ENCODE peak calls at places on chromosomes 16 and 17, in nine cellular contexts. One of them, this sample, is unnamed.

GRCh38 chr16:64397945-64398508 is 723.8 kb downstream of the CDH11 start:
- DNase-seq in NCI-H510A: no peak
- DNase-seq in non-pigmented ciliary epithelial cell: no peak
- DNase-seq in mucosa of gallbladder: no peak
- DNase-seq in mesenchymal stem cell: no peak
- DNase-seq in smooth muscle cell of the brain vasculature: no peak
- DNase-seq in HepG2: no peak
- DNase-seq in NCI-H460: no peak
- DNase-seq in WERI-Rb-1: no peak
- DNase-seq in this sample: no peak

GRCh38 chr16:87822571-87822970 is 46.7 kb downstream of the SLC7A5 start:
- DNase-seq in NCI-H510A: no peak
- DNase-seq in non-pigmented ciliary epithelial cell: no peak
- DNase-seq in mucosa of gallbladder: no peak
- DNase-seq in mesenchymal stem cell: no peak
- DNase-seq in smooth muscle cell of the brain vasculature: no peak
- DNase-seq in HepG2: no peak
- DNase-seq in NCI-H460: no peak
- DNase-seq in WERI-Rb-1: peak
- DNase-seq in this sample: no peak

GRCh38 chr16:27432600-27432957 is 30.6 kb downstream of the IL21R start:
- DNase-seq in NCI-H510A: no peak
- DNase-seq in non-pigmented ciliary epithelial cell: peak
- DNase-seq in mucosa of gallbladder: peak
- DNase-seq in mesenchymal stem cell: peak
- DNase-seq in smooth muscle cell of the brain vasculature: no peak
- DNase-seq in HepG2: no peak
- DNase-seq in NCI-H460: no peak
- DNase-seq in WERI-Rb-1: no peak
- DNase-seq in this sample: no peak

GRCh38 chr17:70320642-70321345 is 151.5 kb downstream of the KCNJ2 start:
- DNase-seq in NCI-H510A: no peak
- DNase-seq in non-pigmented ciliary epithelial cell: no peak
- DNase-seq in mucosa of gallbladder: no peak
- DNase-seq in mesenchymal stem cell: peak
- DNase-seq in smooth muscle cell of the brain vasculature: no peak
- DNase-seq in HepG2: no peak
- DNase-seq in NCI-H460: no peak
- DNase-seq in WERI-Rb-1: no peak
- DNase-seq in this sample: no peak

GRCh38 chr16:23705517-23705902 is 7.5 kb downstream of the ERN2 start:
- DNase-seq in NCI-H510A: no peak
- DNase-seq in non-pigmented ciliary epithelial cell: no peak
- DNase-seq in mucosa of gallbladder: no peak
- DNase-seq in mesenchymal stem cell: no peak
- DNase-seq in smooth muscle cell of the brain vasculature: no peak
- DNase-seq in HepG2: no peak
- DNase-seq in NCI-H460: no peak
- DNase-seq in WERI-Rb-1: no peak
- DNase-seq in this sample: no peak

GRCh38 chr16:56732832-56733231 is 2.9 kb downstream of the NUP93 start:
- DNase-seq in NCI-H510A: no peak
- DNase-seq in non-pigmented ciliary epithelial cell: no peak
- DNase-seq in mucosa of gallbladder: no peak
- DNase-seq in mesenchymal stem cell: no peak
- DNase-seq in smooth muscle cell of the brain vasculature: no peak
- DNase-seq in HepG2: no peak
- DNase-seq in NCI-H460: no peak
- DNase-seq in WERI-Rb-1: no peak
- DNase-seq in this sample: no peak

GRCh38 chr17:77209330-77209748 is 68.6 kb downstream of the SEC14L1 start:
- DNase-seq in NCI-H510A: peak
- DNase-seq in non-pigmented ciliary epithelial cell: no peak
- DNase-seq in mucosa of gallbladder: no peak
- DNase-seq in mesenchymal stem cell: no peak
- DNase-seq in smooth muscle cell of the brain vasculature: no peak
- DNase-seq in HepG2: peak
- DNase-seq in NCI-H460: no peak
- DNase-seq in WERI-Rb-1: no peak
- DNase-seq in this sample: no peak

GRCh38 chr16:81405702-81406113 is 38.9 kb upstream of the CMIP start:
- DNase-seq in NCI-H510A: no peak
- DNase-seq in non-pigmented ciliary epithelial cell: peak
- DNase-seq in mucosa of gallbladder: peak
- DNase-seq in mesenchymal stem cell: peak
- DNase-seq in smooth muscle cell of the brain vasculature: no peak
- DNase-seq in HepG2: peak
- DNase-seq in NCI-H460: peak
- DNase-seq in WERI-Rb-1: no peak
- DNase-seq in this sample: peak

GRCh38 chr16:69338557-69339288 is 641 bp downstream of the COG8 start:
- DNase-seq in NCI-H510A: no peak
- DNase-seq in non-pigmented ciliary epithelial cell: no peak
- DNase-seq in mucosa of gallbladder: no peak
- DNase-seq in mesenchymal stem cell: no peak
- DNase-seq in smooth muscle cell of the brain vasculature: no peak
- DNase-seq in HepG2: no peak
- DNase-seq in NCI-H460: no peak
- DNase-seq in WERI-Rb-1: no peak
- DNase-seq in this sample: no peak

GRCh38 chr17:28524476-28525415 is 18.6 kb downstream of the FOXN1 start:
- DNase-seq in NCI-H510A: no peak
- DNase-seq in non-pigmented ciliary epithelial cell: peak
- DNase-seq in mucosa of gallbladder: peak
- DNase-seq in mesenchymal stem cell: peak
- DNase-seq in smooth muscle cell of the brain vasculature: no peak
- DNase-seq in HepG2: peak
- DNase-seq in NCI-H460: peak
- DNase-seq in WERI-Rb-1: no peak
- DNase-seq in this sample: peak

GRCh38 chr16:11128211-11129123 is 127.5 kb downstream of the SOCS1 start:
- DNase-seq in NCI-H510A: no peak
- DNase-seq in non-pigmented ciliary epithelial cell: no peak
- DNase-seq in mucosa of gallbladder: no peak
- DNase-seq in mesenchymal stem cell: peak
- DNase-seq in smooth muscle cell of the brain vasculature: no peak
- DNase-seq in HepG2: no peak
- DNase-seq in NCI-H460: no peak
- DNase-seq in WERI-Rb-1: no peak
- DNase-seq in this sample: no peak

GRCh38 chr17:510223-510917 is 157.8 kb upstream of the RPH3AL start:
- DNase-seq in NCI-H510A: no peak
- DNase-seq in non-pigmented ciliary epithelial cell: no peak
- DNase-seq in mucosa of gallbladder: no peak
- DNase-seq in mesenchymal stem cell: no peak
- DNase-seq in smooth muscle cell of the brain vasculature: no peak
- DNase-seq in HepG2: no peak
- DNase-seq in NCI-H460: no peak
- DNase-seq in WERI-Rb-1: peak
- DNase-seq in this sample: no peak

GRCh38 chr17:31195305-31195704 is 100.5 kb downstream of the NF1 start:
- DNase-seq in NCI-H510A: no peak
- DNase-seq in non-pigmented ciliary epithelial cell: no peak
- DNase-seq in mucosa of gallbladder: no peak
- DNase-seq in mesenchymal stem cell: no peak
- DNase-seq in smooth muscle cell of the brain vasculature: no peak
- DNase-seq in HepG2: no peak
- DNase-seq in NCI-H460: no peak
- DNase-seq in WERI-Rb-1: no peak
- DNase-seq in this sample: no peak

GRCh38 chr17:9768381-9768934 is 22.9 kb downstream of the DHRS7C start:
- DNase-seq in NCI-H510A: no peak
- DNase-seq in non-pigmented ciliary epithelial cell: no peak
- DNase-seq in mucosa of gallbladder: no peak
- DNase-seq in mesenchymal stem cell: peak
- DNase-seq in smooth muscle cell of the brain vasculature: no peak
- DNase-seq in HepG2: peak
- DNase-seq in NCI-H460: peak
- DNase-seq in WERI-Rb-1: no peak
- DNase-seq in this sample: peak

GRCh38 chr16:87641721-87642120 is 39.4 kb downstream of the JPH3 start:
- DNase-seq in NCI-H510A: no peak
- DNase-seq in non-pigmented ciliary epithelial cell: no peak
- DNase-seq in mucosa of gallbladder: no peak
- DNase-seq in mesenchymal stem cell: no peak
- DNase-seq in smooth muscle cell of the brain vasculature: no peak
- DNase-seq in HepG2: no peak
- DNase-seq in NCI-H460: no peak
- DNase-seq in WERI-Rb-1: no peak
- DNase-seq in this sample: no peak

GRCh38 chr17:57588086-57588485 is 157.0 kb downstream of the CCDC182 start:
- DNase-seq in NCI-H510A: no peak
- DNase-seq in non-pigmented ciliary epithelial cell: no peak
- DNase-seq in mucosa of gallbladder: no peak
- DNase-seq in mesenchymal stem cell: peak
- DNase-seq in smooth muscle cell of the brain vasculature: no peak
- DNase-seq in HepG2: no peak
- DNase-seq in NCI-H460: no peak
- DNase-seq in WERI-Rb-1: no peak
- DNase-seq in this sample: no peak

GRCh38 chr16:48740964-48741363 is 131.0 kb upstream of the N4BP1 start:
- DNase-seq in NCI-H510A: no peak
- DNase-seq in non-pigmented ciliary epithelial cell: no peak
- DNase-seq in mucosa of gallbladder: no peak
- DNase-seq in mesenchymal stem cell: no peak
- DNase-seq in smooth muscle cell of the brain vasculature: no peak
- DNase-seq in HepG2: no peak
- DNase-seq in NCI-H460: no peak
- DNase-seq in WERI-Rb-1: no peak
- DNase-seq in this sample: no peak

GRCh38 chr16:65876624-65877023 is 489.9 kb upstream of the CDH5 start:
- DNase-seq in NCI-H510A: no peak
- DNase-seq in non-pigmented ciliary epithelial cell: no peak
- DNase-seq in mucosa of gallbladder: no peak
- DNase-seq in mesenchymal stem cell: no peak
- DNase-seq in smooth muscle cell of the brain vasculature: no peak
- DNase-seq in HepG2: no peak
- DNase-seq in NCI-H460: no peak
- DNase-seq in WERI-Rb-1: no peak
- DNase-seq in this sample: no peak

GRCh38 chr17:61337247-61337812 is 62.3 kb upstream of the TBX2 start:
- DNase-seq in NCI-H510A: no peak
- DNase-seq in non-pigmented ciliary epithelial cell: no peak
- DNase-seq in mucosa of gallbladder: no peak
- DNase-seq in mesenchymal stem cell: peak
- DNase-seq in smooth muscle cell of the brain vasculature: no peak
- DNase-seq in HepG2: no peak
- DNase-seq in NCI-H460: no peak
- DNase-seq in WERI-Rb-1: no peak
- DNase-seq in this sample: no peak

GRCh38 chr17:2580641-2581040 is 12.8 kb upstream of the PAFAH1B1 start:
- DNase-seq in NCI-H510A: no peak
- DNase-seq in non-pigmented ciliary epithelial cell: no peak
- DNase-seq in mucosa of gallbladder: no peak
- DNase-seq in mesenchymal stem cell: no peak
- DNase-seq in smooth muscle cell of the brain vasculature: no peak
- DNase-seq in HepG2: no peak
- DNase-seq in NCI-H460: no peak
- DNase-seq in WERI-Rb-1: no peak
- DNase-seq in this sample: no peak

GRCh38 chr17:45785373-45786193 is 1.5 kb downstream of the CRHR1 start:
- DNase-seq in NCI-H510A: no peak
- DNase-seq in non-pigmented ciliary epithelial cell: no peak
- DNase-seq in mucosa of gallbladder: no peak
- DNase-seq in mesenchymal stem cell: no peak
- DNase-seq in smooth muscle cell of the brain vasculature: no peak
- DNase-seq in HepG2: no peak
- DNase-seq in NCI-H460: no peak
- DNase-seq in WERI-Rb-1: peak
- DNase-seq in this sample: no peak

GRCh38 chr16:30028438-30029093 is 2.5 kb downstream of the TLCD3B start:
- DNase-seq in NCI-H510A: no peak
- DNase-seq in non-pigmented ciliary epithelial cell: no peak
- DNase-seq in mucosa of gallbladder: no peak
- DNase-seq in mesenchymal stem cell: peak
- DNase-seq in smooth muscle cell of the brain vasculature: no peak
- DNase-seq in HepG2: no peak
- DNase-seq in NCI-H460: no peak
- DNase-seq in WERI-Rb-1: no peak
- DNase-seq in this sample: no peak

GRCh38 chr16:59168715-59169114 is 434.6 kb upstream of the GOT2 start:
- DNase-seq in NCI-H510A: no peak
- DNase-seq in non-pigmented ciliary epithelial cell: no peak
- DNase-seq in mucosa of gallbladder: no peak
- DNase-seq in mesenchymal stem cell: no peak
- DNase-seq in smooth muscle cell of the brain vasculature: no peak
- DNase-seq in HepG2: no peak
- DNase-seq in NCI-H460: no peak
- DNase-seq in WERI-Rb-1: no peak
- DNase-seq in this sample: no peak

GRCh38 chr16:2040450-2041105 is 7.1 kb downstream of the NTHL1 start:
- DNase-seq in NCI-H510A: no peak
- DNase-seq in non-pigmented ciliary epithelial cell: no peak
- DNase-seq in mucosa of gallbladder: no peak
- DNase-seq in mesenchymal stem cell: no peak
- DNase-seq in smooth muscle cell of the brain vasculature: no peak
- DNase-seq in HepG2: no peak
- DNase-seq in NCI-H460: no peak
- DNase-seq in WERI-Rb-1: no peak
- DNase-seq in this sample: no peak

GRCh38 chr17:54982399-54982798 is 13.8 kb downstream of the STXBP4 start:
- DNase-seq in NCI-H510A: no peak
- DNase-seq in non-pigmented ciliary epithelial cell: no peak
- DNase-seq in mucosa of gallbladder: no peak
- DNase-seq in mesenchymal stem cell: peak
- DNase-seq in smooth muscle cell of the brain vasculature: peak
- DNase-seq in HepG2: no peak
- DNase-seq in NCI-H460: no peak
- DNase-seq in WERI-Rb-1: no peak
- DNase-seq in this sample: no peak

GRCh38 chr16:65731840-65732239 is 610.0 kb upstream of the CDH11 start:
- DNase-seq in NCI-H510A: no peak
- DNase-seq in non-pigmented ciliary epithelial cell: no peak
- DNase-seq in mucosa of gallbladder: no peak
- DNase-seq in mesenchymal stem cell: peak
- DNase-seq in smooth muscle cell of the brain vasculature: no peak
- DNase-seq in HepG2: no peak
- DNase-seq in NCI-H460: no peak
- DNase-seq in WERI-Rb-1: no peak
- DNase-seq in this sample: peak

GRCh38 chr17:38742431-38743308 is 5.5 kb downstream of the PCGF2 start:
- DNase-seq in NCI-H510A: peak
- DNase-seq in non-pigmented ciliary epithelial cell: peak
- DNase-seq in mucosa of gallbladder: peak
- DNase-seq in mesenchymal stem cell: peak
- DNase-seq in smooth muscle cell of the brain vasculature: peak
- DNase-seq in HepG2: peak
- DNase-seq in NCI-H460: no peak
- DNase-seq in WERI-Rb-1: no peak
- DNase-seq in this sample: no peak

GRCh38 chr17:6551356-6551755 is 5.0 kb downstream of the PITPNM3 start:
- DNase-seq in NCI-H510A: no peak
- DNase-seq in non-pigmented ciliary epithelial cell: no peak
- DNase-seq in mucosa of gallbladder: no peak
- DNase-seq in mesenchymal stem cell: no peak
- DNase-seq in smooth muscle cell of the brain vasculature: no peak
- DNase-seq in HepG2: no peak
- DNase-seq in NCI-H460: no peak
- DNase-seq in WERI-Rb-1: no peak
- DNase-seq in this sample: peak

GRCh38 chr17:81422776-81423697 is 27.8 kb downstream of the BAHCC1 start:
- DNase-seq in NCI-H510A: no peak
- DNase-seq in non-pigmented ciliary epithelial cell: peak
- DNase-seq in mucosa of gallbladder: peak
- DNase-seq in mesenchymal stem cell: peak
- DNase-seq in smooth muscle cell of the brain vasculature: no peak
- DNase-seq in HepG2: peak
- DNase-seq in NCI-H460: peak
- DNase-seq in WERI-Rb-1: no peak
- DNase-seq in this sample: peak

GRCh38 chr16:17565605-17566004 is 94.8 kb upstream of the XYLT1 start:
- DNase-seq in NCI-H510A: no peak
- DNase-seq in non-pigmented ciliary epithelial cell: no peak
- DNase-seq in mucosa of gallbladder: no peak
- DNase-seq in mesenchymal stem cell: no peak
- DNase-seq in smooth muscle cell of the brain vasculature: no peak
- DNase-seq in HepG2: no peak
- DNase-seq in NCI-H460: no peak
- DNase-seq in WERI-Rb-1: no peak
- DNase-seq in this sample: no peak

GRCh38 chr16:2465653-2466415 is 5.3 kb upstream of the NTN3 start:
- DNase-seq in NCI-H510A: no peak
- DNase-seq in non-pigmented ciliary epithelial cell: no peak
- DNase-seq in mucosa of gallbladder: no peak
- DNase-seq in mesenchymal stem cell: no peak
- DNase-seq in smooth muscle cell of the brain vasculature: no peak
- DNase-seq in HepG2: no peak
- DNase-seq in NCI-H460: no peak
- DNase-seq in WERI-Rb-1: peak
- DNase-seq in this sample: no peak